ENCODE peak calls at places on chromosome 9, in eight cellular contexts. G is ovary, Q is endothelial cell, B is WTC11, P is right lobe of liver, Z is RWPE1, S is fibroblast of the aortic adventitia, W is B cell. U is an unnamed sample.

GRCh38 chr9:89363311-89363670 is 45.0 kb downstream of the SECISBP2 start:
- DNase-seq in G (no peak), Q (no peak), B (no peak), P (no peak), Z (no peak), S (no peak), W (no peak), U (no peak)

GRCh38 chr9:85727500-85727899 is 14.3 kb downstream of the AGTPBP1 start:
- DNase-seq in G (no peak), Q (no peak), B (no peak), P (no peak), Z (no peak), S (peak; percentile 70), W (no peak), U (no peak)

GRCh38 chr9:135035781-135036760 is 51.4 kb upstream of the OLFM1 start:
- DNase-seq in G (no peak), Q (no peak), B (no peak), P (peak; percentile 21), Z (no peak), S (no peak), W (no peak), U (no peak)

GRCh38 chr9:70043689-70044449 is at the start of gene MAMDC2:
- DNase-seq in G (peak; percentile 66), Q (peak; percentile 49), B (peak; percentile 70), P (peak; percentile 57), Z (no peak), S (peak; percentile 23), W (no peak), U (peak; percentile 17)

GRCh38 chr9:16721972-16722371 is 148.5 kb downstream of the BNC2 start:
- DNase-seq in G (peak; percentile 84), Q (no peak), B (no peak), P (no peak), Z (no peak), S (peak; percentile 93), W (no peak), U (peak; percentile 98)

GRCh38 chr9:87973791-87974292 is 491 bp downstream of the CDK20 start:
- DNase-seq in G (no peak), Q (no peak), B (no peak), P (peak; percentile 55), Z (peak; percentile 7), S (peak; percentile 17), W (no peak), U (no peak)

GRCh38 chr9:127871531-127871930 is 5.9 kb downstream of the AK1 start:
- DNase-seq in G (peak; percentile 11), Q (no peak), B (no peak), P (no peak), Z (no peak), S (no peak), W (no peak), U (peak; percentile 44)

GRCh38 chr9:92561374-92562329 is 25.9 kb upstream of the ECM2 start:
- DNase-seq in G (no peak), Q (no peak), B (no peak), P (no peak), Z (no peak), S (peak; percentile 39), W (no peak), U (peak; percentile 71)

GRCh38 chr9:88807426-88807825 is 183.8 kb upstream of the S1PR3 start:
- DNase-seq in G (no peak), Q (no peak), B (no peak), P (no peak), Z (no peak), S (no peak), W (no peak), U (no peak)

GRCh38 chr9:21681641-21682040 is 120.8 kb upstream of the MTAP start:
- DNase-seq in G (no peak), Q (no peak), B (no peak), P (no peak), Z (no peak), S (peak; percentile 87), W (no peak), U (peak; percentile 91)

GRCh38 chr9:81530407-81530810 is 158.9 kb downstream of the TLE1 start:
- DNase-seq in G (no peak), Q (no peak), B (no peak), P (no peak), Z (no peak), S (no peak), W (peak; percentile 50), U (no peak)

GRCh38 chr9:112248722-112249121 is 73.6 kb upstream of the SUSD1 start:
- DNase-seq in G (no peak), Q (no peak), B (no peak), P (no peak), Z (peak; percentile 63), S (peak; percentile 47), W (no peak), U (peak; percentile 59)
- TF ChIP-seq CTCF in G (no peak), Q (no peak), B (no peak), P (no peak), Z (no peak), S (no peak), W (no peak), U (no peak)

DNA sequence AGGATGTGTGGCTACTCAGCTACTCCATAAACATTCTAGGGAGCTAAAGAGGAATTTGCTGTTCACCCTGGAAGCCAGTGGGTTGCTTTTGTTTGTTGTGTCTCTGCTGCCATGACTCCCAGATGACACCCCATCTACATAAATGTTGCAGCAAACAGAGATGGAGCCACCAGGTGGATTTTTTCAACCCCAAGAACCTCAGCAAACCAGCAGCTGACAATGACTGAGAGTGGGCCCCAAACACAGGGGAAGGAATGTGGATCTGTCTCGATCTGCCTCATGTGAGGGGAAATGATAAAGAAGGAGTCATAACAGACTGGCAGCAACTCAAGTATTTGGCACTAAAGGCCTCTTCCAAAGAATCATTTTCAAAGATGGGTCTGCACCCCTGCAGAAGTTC is 132.7 kb upstream of the TNC start:
- DNase-seq in G (no peak), Q (no peak), B (no peak), P (no peak), Z (peak; percentile 98), S (peak; percentile 96), W (no peak), U (peak; percentile 88)
- TF ChIP-seq CTCF in G (no peak), Q (no peak), B (no peak), P (no peak), Z (no peak), S (no peak), W (no peak), U (no peak)

GRCh38 chr9:91423785-91424402 is at the start of gene NFIL3:
- DNase-seq in G (peak; percentile 80), Q (peak; percentile 75), B (peak; percentile 70), P (peak; percentile 92), Z (peak; percentile 93), S (peak; percentile 69), W (peak; percentile 86), U (peak; percentile 65)

GRCh38 chr9:91424403-91425176 is 958 bp upstream of the NFIL3 start:
- DNase-seq in G (peak; percentile 91), Q (peak; percentile 48), B (peak; percentile 33), P (peak; percentile 94), Z (peak; percentile 75), S (peak; percentile 91), W (peak; percentile 84), U (peak; percentile 91)

GRCh38 chr9:91421022-91421765 is 2.4 kb downstream of the NFIL3 start:
- DNase-seq in G (peak; percentile 45), Q (peak; percentile 67), B (peak; percentile 60), P (peak; percentile 66), Z (peak; percentile 51), S (peak; percentile 62), W (peak; percentile 46), U (peak; percentile 39)

GRCh38 chr9:91421987-91422765 is 1.5 kb downstream of the NFIL3 start:
- DNase-seq in G (peak; percentile 40), Q (no peak), B (no peak), P (no peak), Z (peak; percentile 23), S (peak; percentile 75), W (peak; percentile 24), U (no peak)

DNA sequence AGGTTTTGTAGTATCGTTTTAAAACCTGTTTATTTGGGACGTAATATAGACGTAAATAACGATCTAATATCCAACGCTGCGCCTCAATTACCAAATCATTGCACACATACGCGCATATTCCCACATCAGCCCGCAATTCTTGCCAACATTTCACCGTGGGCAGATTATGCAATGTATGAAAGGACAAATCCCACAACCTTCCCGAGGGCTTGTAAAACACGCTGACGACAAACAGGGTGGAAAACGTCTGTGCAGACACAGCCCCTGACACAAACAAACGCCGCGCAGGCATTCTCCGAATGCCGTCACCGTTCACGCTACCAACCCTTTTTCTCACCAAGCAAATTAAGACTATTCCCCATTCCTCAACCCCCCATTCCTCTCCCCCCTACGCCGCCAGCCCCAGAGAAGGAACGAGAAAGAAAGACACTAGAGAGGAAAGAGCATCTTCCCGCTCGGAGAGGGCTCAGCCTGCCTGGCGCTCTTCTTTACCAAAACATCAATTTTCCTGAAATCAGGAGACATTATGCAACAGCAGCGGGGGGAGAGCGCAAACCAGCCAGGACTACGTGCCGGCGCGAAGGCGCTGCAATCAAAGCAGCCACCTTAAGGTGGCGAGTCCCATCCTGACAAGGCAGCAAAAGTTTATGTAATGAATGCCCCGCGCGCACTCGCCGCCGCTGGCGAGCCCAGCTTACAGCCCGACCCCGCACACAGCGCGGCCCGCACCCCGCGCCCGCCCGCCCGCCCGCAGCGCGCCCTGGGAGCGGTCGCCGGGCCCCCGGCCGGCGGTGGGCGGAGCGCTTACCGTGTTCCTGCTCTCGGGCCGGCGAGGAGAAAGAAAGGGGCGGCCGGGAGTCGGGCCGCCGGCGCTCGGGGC is 560 bp downstream of the NFIL3 start:
- DNase-seq in G (peak; percentile 72), Q (peak; percentile 59), B (peak; percentile 48), P (peak; percentile 70), Z (peak; percentile 84), S (peak; percentile 94), W (peak; percentile 78), U (peak; percentile 90)
- TF ChIP-seq CTCF in G (peak; percentile 22), Q (no peak), B (no peak), P (peak; percentile 6), Z (peak; percentile 54), S (peak; percentile 46), W (peak; percentile 35), U (peak; percentile 14)

GRCh38 chr9:122337561-122337939 is 33.3 kb upstream of the PTGS1 start:
- DNase-seq in G (no peak), Q (no peak), B (no peak), P (no peak), Z (no peak), S (no peak), W (no peak), U (no peak)

GRCh38 chr9:122340161-122340560 is 30.7 kb upstream of the PTGS1 start:
- DNase-seq in G (no peak), Q (no peak), B (no peak), P (no peak), Z (no peak), S (no peak), W (no peak), U (no peak)

GRCh38 chr9:122338989-122339388 is 31.8 kb upstream of the PTGS1 start:
- DNase-seq in G (no peak), Q (no peak), B (no peak), P (no peak), Z (no peak), S (no peak), W (no peak), U (no peak)

GRCh38 chr9:122338536-122338935 is 32.3 kb upstream of the PTGS1 start:
- DNase-seq in G (no peak), Q (no peak), B (no peak), P (no peak), Z (no peak), S (no peak), W (no peak), U (no peak)

DNA sequence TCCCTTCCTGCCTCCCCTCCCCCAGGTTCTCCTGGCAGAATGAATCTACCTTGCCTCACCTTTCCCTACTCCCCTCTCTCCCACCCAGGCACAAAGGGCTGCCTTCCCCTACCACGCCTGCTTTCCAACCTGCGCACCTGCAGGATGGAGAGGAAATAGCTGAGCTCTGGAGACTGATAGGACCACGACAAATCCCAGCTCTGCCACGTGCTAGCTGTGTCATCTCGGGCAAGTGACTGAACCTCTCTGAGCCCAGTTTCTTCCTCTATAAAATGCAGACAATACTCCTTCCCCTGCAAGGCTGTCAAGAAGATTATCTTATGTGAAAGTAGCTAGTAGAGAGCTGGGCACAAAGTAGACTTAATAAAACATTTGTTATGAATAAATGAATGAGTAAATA is 31.2 kb upstream of the PTGS1 start:
- DNase-seq in G (no peak), Q (no peak), B (no peak), P (no peak), Z (no peak), S (no peak), W (no peak), U (no peak)
- TF ChIP-seq CTCF in G (no peak), Q (no peak), B (no peak), P (no peak), Z (no peak), S (no peak), W (no peak), U (no peak)

U was measured in fibroblast of mammary gland.